ENCODE peak calls at places on chromosomes 12 and 14, in nine cellular contexts. K, J, C, V, A, Y, H, N and B are unnamed samples.

GRCh38 chr12:57637364-57637763 is 4.4 kb upstream of the B4GALNT1 start:
- DNase-seq in K (no peak), J (no peak), C (no peak), V (no peak), A (no peak), Y (no peak), H (peak; percentile 46), N (no peak), B (no peak)

GRCh38 chr14:73633115-73633514 is 11.7 kb upstream of the DNAL1 start:
- DNase-seq in K (no peak), J (no peak), C (no peak), V (no peak), A (no peak), Y (no peak), H (no peak), N (peak; percentile 14), B (no peak)

GRCh38 chr14:92417759-92418158 is 94.8 kb downstream of the SLC24A4 start:
- DNase-seq in K (no peak), J (no peak), C (no peak), V (no peak), A (no peak), Y (no peak), H (no peak), N (peak; percentile 31), B (no peak)

GRCh38 chr14:70905316-70905715 is 1.9 kb upstream of the PCNX1 start:
- DNase-seq in K (peak; percentile 31), J (no peak), C (no peak), V (no peak), A (no peak), Y (no peak), H (peak; percentile 78), N (peak; percentile 27), B (no peak)

GRCh38 chr14:104219731-104220224 is 81.4 kb downstream of the KIF26A start:
- DNase-seq in K (no peak), J (no peak), C (peak; percentile 69), V (no peak), A (peak; percentile 46), Y (no peak), H (no peak), N (no peak), B (no peak)

GRCh38 chr14:61609885-61610284 is 85.4 kb upstream of the HIF1A start:
- DNase-seq in K (no peak), J (no peak), C (no peak), V (no peak), A (no peak), Y (no peak), H (no peak), N (no peak), B (no peak)

GRCh38 chr14:54257424-54257823 is 139.4 kb upstream of the CDKN3 start:
- DNase-seq in K (no peak), J (no peak), C (no peak), V (no peak), A (no peak), Y (no peak), H (no peak), N (no peak), B (no peak)

GRCh38 chr14:100874051-100874410 is 29.5 kb downstream of the RTL1 start:
- DNase-seq in K (no peak), J (no peak), C (peak; percentile 54), V (no peak), A (no peak), Y (no peak), H (no peak), N (no peak), B (no peak)

GRCh38 chr14:23829736-23830474 is 123.7 kb upstream of the DHRS4 start:
- DNase-seq in K (peak; percentile 93), J (peak; percentile 97), C (peak; percentile 81), V (no peak), A (no peak), Y (no peak), H (no peak), N (peak; percentile 65), B (no peak)

GRCh38 chr12:131202592-131203378 is 249.1 kb downstream of the ADGRD1 start:
- DNase-seq in K (no peak), J (no peak), C (peak; percentile 68), V (no peak), A (no peak), Y (no peak), H (peak; percentile 30), N (no peak), B (peak; percentile 72)

GRCh38 chr12:50637870-50638481 is 125.9 kb upstream of the ATF1 start:
- DNase-seq in K (peak; percentile 55), J (peak; percentile 42), C (no peak), V (peak; percentile 76), A (no peak), Y (no peak), H (no peak), N (no peak), B (no peak)

GRCh38 chr14:35277179-35277578 is 15.0 kb upstream of the PSMA6 start:
- DNase-seq in K (no peak), J (no peak), C (no peak), V (no peak), A (no peak), Y (no peak), H (no peak), N (no peak), B (no peak)

GRCh38 chr12:124762791-124763593 is 100.7 kb downstream of the SCARB1 start:
- DNase-seq in K (no peak), J (no peak), C (no peak), V (no peak), A (no peak), Y (no peak), H (no peak), N (no peak), B (no peak)

GRCh38 chr12:92146865-92147264 is 1.2 kb upstream of the BTG1 start:
- DNase-seq in K (no peak), J (no peak), C (no peak), V (no peak), A (no peak), Y (no peak), H (no peak), N (no peak), B (no peak)

GRCh38 chr12:113422030-113422900 is at the start of gene SDSL:
- DNase-seq in K (peak; percentile 75), J (peak; percentile 95), C (peak; percentile 93), V (peak; percentile 63), A (peak; percentile 80), Y (peak; percentile 12), H (peak; percentile 84), N (peak; percentile 93), B (no peak)

GRCh38 chr14:53946404-53947400 is 9.9 kb downstream of the BMP4 start:
- DNase-seq in K (no peak), J (no peak), C (no peak), V (no peak), A (no peak), Y (no peak), H (no peak), N (no peak), B (no peak)

GRCh38 chr14:53411110-53411509 is 258.0 kb upstream of the DDHD1 start:
- DNase-seq in K (peak; percentile 18), J (peak; percentile 65), C (no peak), V (no peak), A (no peak), Y (no peak), H (no peak), N (no peak), B (no peak)

GRCh38 chr12:124402281-124403066 is 107.6 kb downstream of the RFLNA start:
- DNase-seq in K (no peak), J (no peak), C (no peak), V (no peak), A (no peak), Y (no peak), H (no peak), N (no peak), B (no peak)

GRCh38 chr14:69543341-69544249 is 31.1 kb downstream of the CCDC177 start:
- DNase-seq in K (peak; percentile 87), J (peak; percentile 99), C (peak; percentile 87), V (no peak), A (no peak), Y (peak; percentile 14), H (peak; percentile 74), N (peak; percentile 61), B (no peak)

GRCh38 chr12:31323466-31324115 is 2.4 kb downstream of the SINHCAF start:
- DNase-seq in K (peak; percentile 25), J (peak; percentile 32), C (peak; percentile 88), V (no peak), A (peak; percentile 77), Y (no peak), H (no peak), N (peak; percentile 53), B (no peak)

GRCh38 chr14:85762523-85762922 is 232.6 kb downstream of the FLRT2 start:
- DNase-seq in K (no peak), J (no peak), C (no peak), V (no peak), A (no peak), Y (no peak), H (no peak), N (no peak), B (no peak)

GRCh38 chr14:69039287-69039628 is 60.2 kb upstream of the ACTN1 start:
- DNase-seq in K (peak; percentile 75), J (peak; percentile 87), C (no peak), V (no peak), A (no peak), Y (no peak), H (no peak), N (no peak), B (no peak)